ENCODE peak calls at places on chromosomes 1 and 21, in five cellular contexts. I, F, A, G and C are unnamed samples.

GRCh38 chr1:5365751-5366150 is 626.5 kb downstream of the NPHP4 start:
- DNase-seq in G (no peak), I (no peak), A (no peak), F (no peak), C (no peak)

GRCh38 chr21:14545906-14546480 is at the start of gene SAMSN1:
- DNase-seq in I (no peak), F (no peak), A (no peak), G (peak), C (no peak)

GRCh38 chr1:9721606-9722377 is 70.3 kb downstream of the PIK3CD start:
- DNase-seq in A (no peak), F (no peak), I (peak), G (peak), C (no peak)

GRCh38 chr21:37855568-37856391 is 60.5 kb downstream of the KCNJ6 start:
- DNase-seq in F (peak), G (no peak), A (peak), I (no peak), C (peak)

GRCh38 chr1:214229736-214230135 is 51.2 kb upstream of the SMYD2 start:
- DNase-seq in F (no peak), A (no peak), G (no peak), I (no peak), C (no peak)

GRCh38 chr1:246297314-246298273 is 209.5 kb downstream of the SMYD3 start:
- DNase-seq in I (no peak), A (no peak), F (peak), G (no peak), C (no peak)

GRCh38 chr1:42046772-42047552 is 106.2 kb upstream of the GUCA2B start:
- DNase-seq in G (no peak), A (peak), F (no peak), I (no peak), C (no peak)

GRCh38 chr1:25135903-25136302 is 96.4 kb downstream of the SYF2 start:
- DNase-seq in A (no peak), G (peak), I (no peak), F (no peak), C (no peak)

GRCh38 chr1:189027509-189027908 is 1450.2 kb downstream of the BRINP3 start:
- DNase-seq in A (no peak), I (no peak), F (no peak), G (no peak), C (no peak)

GRCh38 chr1:64983110-64983509 is 16.8 kb upstream of the JAK1 start:
- DNase-seq in I (peak), F (peak), G (no peak), A (peak), C (peak)

GRCh38 chr1:25051504-25051903 is 121.4 kb upstream of the RUNX3 start:
- DNase-seq in A (no peak), I (no peak), G (no peak), F (no peak), C (no peak)

GRCh38 chr1:154434346-154435075 is 29.4 kb downstream of the IL6R start:
- DNase-seq in F (no peak), A (peak), G (no peak), I (no peak), C (no peak)

GRCh38 chr1:209912306-209912705 is 25.7 kb upstream of the SYT14 start:
- DNase-seq in G (no peak), A (no peak), F (no peak), I (no peak), C (no peak)

GRCh38 chr1:244952940-244953339 is 88.6 kb upstream of the HNRNPU start:
- DNase-seq in I (no peak), G (peak), F (no peak), A (no peak), C (no peak)

GRCh38 chr1:43634729-43635128 is 15.2 kb upstream of the KDM4A start:
- DNase-seq in F (no peak), A (peak), G (no peak), I (no peak), C (no peak)

GRCh38 chr1:175277778-175278177 is 85.2 kb upstream of the KIAA0040 start:
- DNase-seq in G (no peak), F (no peak), A (no peak), I (no peak), C (no peak)

GRCh38 chr1:87325982-87326738 is 2.5 kb upstream of the LMO4 start:
- DNase-seq in F (peak), A (peak), G (peak), I (peak), C (peak)

GRCh38 chr1:171055966-171056643 is 34.6 kb upstream of the FMO3 start:
- DNase-seq in I (no peak), A (no peak), G (no peak), F (no peak), C (no peak)

GRCh38 chr1:42177551-42177981 is 13.0 kb upstream of the GUCA2A start:
- DNase-seq in G (no peak), I (no peak), A (peak), F (peak), C (peak)

GRCh38 chr1:239819075-239819474 is 272.6 kb upstream of the FMN2 start:
- DNase-seq in A (no peak), G (peak), F (no peak), I (no peak), C (no peak)

GRCh38 chr1:179995576-179995975 is 41.0 kb downstream of the CEP350 start:
- DNase-seq in A (peak), G (no peak), I (no peak), F (no peak), C (no peak)

GRCh38 chr1:172398193-172398592 is 22.3 kb upstream of the C1orf105 start:
- DNase-seq in G (no peak), F (peak), A (peak), I (no peak), C (peak)

GRCh38 chr1:238681021-238681420 is 705.3 kb upstream of the CHRM3 start:
- DNase-seq in I (no peak), F (peak), A (peak), G (no peak), C (peak)

GRCh38 chr21:15804247-15804985 is 74.6 kb downstream of the USP25 start:
- DNase-seq in G (peak), A (no peak), I (no peak), F (no peak), C (no peak)

GRCh38 chr1:28553229-28553930 is 495 bp downstream of the TRNAU1AP start:
- DNase-seq in I (peak), A (peak), G (peak), F (peak), C (peak)

GRCh38 chr1:50582346-50582745 is 159.1 kb upstream of the DMRTA2 start:
- DNase-seq in A (no peak), G (no peak), I (no peak), F (no peak), C (no peak)
- TF ChIP-seq CTCF in A (no peak), G (no peak), I (no peak), F (no peak), C (no peak)

GRCh38 chr1:1346501-1346890 is 2.7 kb downstream of the DVL1 start:
- DNase-seq in F (no peak), G (no peak), I (no peak), A (no peak), C (no peak)
- H3K4me3 ChIP-seq in F (no peak), G (no peak), I (no peak), A (no peak), C (no peak)

DNA sequence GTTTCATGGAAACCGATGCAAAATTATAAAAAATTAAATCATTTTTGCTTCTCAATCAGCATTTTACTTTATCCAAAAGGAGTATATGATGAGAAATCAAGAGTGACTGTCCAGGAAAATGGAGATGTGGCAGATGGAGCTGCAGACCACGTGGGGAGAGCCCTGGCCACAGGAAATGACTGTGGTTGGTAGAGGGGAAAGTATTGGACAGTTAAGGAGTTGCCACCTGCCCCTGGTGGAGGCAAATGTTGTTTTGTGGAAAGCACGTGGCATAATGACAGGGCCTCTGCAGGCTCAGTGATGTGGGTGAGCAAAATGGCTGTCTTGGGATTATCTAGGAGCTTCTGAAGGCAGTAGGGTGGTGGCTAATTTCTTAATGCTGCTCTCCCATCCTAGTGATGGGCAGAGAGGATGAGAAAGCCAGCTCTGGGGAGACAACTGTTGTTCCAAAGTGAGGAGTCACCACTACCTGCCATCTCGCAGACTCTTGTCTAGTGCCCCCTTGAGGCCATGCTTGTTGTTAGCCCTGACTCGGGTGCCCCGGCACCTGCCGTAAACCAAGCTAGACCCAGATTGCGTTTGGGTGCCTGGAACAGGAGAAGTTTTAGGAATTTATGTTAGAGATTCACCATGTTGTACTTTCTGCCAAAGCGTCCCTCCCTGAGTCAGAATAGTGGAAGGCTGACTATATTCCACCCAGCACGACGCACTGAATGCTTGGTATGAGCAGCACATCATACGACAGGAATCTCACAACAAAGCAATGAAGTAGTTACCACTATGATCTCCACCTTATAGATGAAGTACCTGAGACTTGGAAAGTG is 144.0 kb downstream of the ROR1 start:
- DNase-seq in G (peak), A (no peak), I (no peak), F (peak), C (no peak)
- TF ChIP-seq CTCF in G (peak), A (peak), I (peak), F (peak), C (peak)

GRCh38 chr1:66933887-66934700 is 9.3 kb downstream of the MIER1 start:
- DNase-seq in F (no peak), G (no peak), I (no peak), A (no peak), C (no peak)
- H3K4me3 ChIP-seq in F (no peak), G (peak), I (no peak), A (peak), C (no peak)

GRCh38 chr1:230577537-230577936 is 64.7 kb upstream of the COG2 start:
- DNase-seq in I (no peak), G (no peak), F (no peak), A (no peak), C (no peak)

GRCh38 chr1:230578621-230579020 is 63.7 kb upstream of the COG2 start:
- DNase-seq in A (no peak), G (no peak), F (no peak), I (no peak), C (no peak)

GRCh38 chr1:230584660-230585059 is 57.6 kb upstream of the COG2 start:
- DNase-seq in F (no peak), A (no peak), I (no peak), G (no peak), C (no peak)

GRCh38 chr1:230587056-230587455 is 55.2 kb upstream of the COG2 start:
- DNase-seq in F (no peak), I (no peak), A (no peak), G (no peak), C (no peak)

DNA sequence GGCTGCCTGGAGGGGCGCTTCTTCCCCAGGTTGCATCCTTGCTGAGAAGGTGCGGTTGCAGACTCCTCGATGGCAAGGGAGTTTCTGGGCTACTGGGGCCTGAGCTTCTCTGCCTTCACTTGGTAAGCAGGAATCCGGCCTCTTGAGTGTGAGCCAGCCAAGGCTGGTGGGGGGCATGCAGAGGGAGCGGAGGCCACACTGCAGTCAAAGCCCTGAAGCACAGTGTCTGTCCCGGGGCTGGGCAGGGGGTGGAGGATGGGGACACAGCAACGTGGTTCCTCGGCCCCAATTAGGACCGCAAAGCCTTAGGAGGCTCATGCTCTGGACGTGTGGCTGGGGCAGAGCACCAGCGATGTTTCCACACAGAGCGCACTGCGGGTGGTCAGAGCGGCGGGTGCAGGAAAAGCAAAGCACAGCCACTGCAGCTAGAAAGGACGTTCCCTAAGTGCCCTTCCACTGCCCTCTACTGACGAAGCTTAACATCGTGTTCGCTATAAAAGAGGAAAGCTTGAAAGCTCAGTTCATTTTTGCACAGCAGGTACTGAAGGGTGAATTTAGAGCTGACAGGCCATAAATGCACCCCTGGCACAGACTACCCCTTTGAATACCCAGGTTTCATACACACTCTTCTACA is 60.7 kb upstream of the COG2 start:
- DNase-seq in A (no peak), F (no peak), I (no peak), G (peak), C (no peak)
- TF ChIP-seq CTCF in A (peak), F (no peak), I (no peak), G (peak), C (no peak)

DNA sequence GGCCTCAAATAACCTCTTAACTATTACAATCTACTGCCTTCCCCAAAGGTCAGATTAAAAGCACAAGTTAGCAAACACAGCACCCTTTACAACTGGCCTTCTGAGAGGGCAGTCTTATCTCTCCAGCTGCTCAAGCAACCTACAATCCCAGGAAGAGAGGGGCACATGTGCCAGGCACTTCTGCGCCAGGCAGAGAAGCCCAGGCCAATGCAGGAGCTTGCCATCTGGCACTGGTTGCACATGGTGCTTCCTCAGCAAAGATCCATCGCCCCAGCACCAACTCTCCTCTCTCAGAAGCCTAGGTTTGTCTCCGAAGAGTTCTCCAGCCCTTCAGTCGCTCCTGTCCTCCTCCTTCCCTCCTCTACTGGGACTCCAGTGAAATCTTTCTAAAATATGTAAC is 2.5 kb downstream of the STK40 start:
- DNase-seq in F (no peak), G (no peak), A (no peak), I (no peak), C (no peak)
- H3K4me3 ChIP-seq in F (no peak), G (no peak), A (no peak), I (no peak), C (no peak)

GRCh38 chr1:18599096-18599495 is 31.6 kb upstream of the PAX7 start:
- DNase-seq in A (no peak), I (no peak), F (no peak), G (no peak), C (no peak)

GRCh38 chr1:18599704-18600103 is 30.9 kb upstream of the PAX7 start:
- DNase-seq in A (no peak), I (no peak), F (no peak), G (no peak), C (no peak)

GRCh38 chr1:18603212-18603852 is 27.3 kb upstream of the PAX7 start:
- DNase-seq in F (no peak), G (no peak), I (no peak), A (no peak), C (no peak)

GRCh38 chr1:18606443-18607288 is 24.0 kb upstream of the PAX7 start:
- DNase-seq in I (no peak), F (no peak), G (no peak), A (no peak), C (no peak)

DNA sequence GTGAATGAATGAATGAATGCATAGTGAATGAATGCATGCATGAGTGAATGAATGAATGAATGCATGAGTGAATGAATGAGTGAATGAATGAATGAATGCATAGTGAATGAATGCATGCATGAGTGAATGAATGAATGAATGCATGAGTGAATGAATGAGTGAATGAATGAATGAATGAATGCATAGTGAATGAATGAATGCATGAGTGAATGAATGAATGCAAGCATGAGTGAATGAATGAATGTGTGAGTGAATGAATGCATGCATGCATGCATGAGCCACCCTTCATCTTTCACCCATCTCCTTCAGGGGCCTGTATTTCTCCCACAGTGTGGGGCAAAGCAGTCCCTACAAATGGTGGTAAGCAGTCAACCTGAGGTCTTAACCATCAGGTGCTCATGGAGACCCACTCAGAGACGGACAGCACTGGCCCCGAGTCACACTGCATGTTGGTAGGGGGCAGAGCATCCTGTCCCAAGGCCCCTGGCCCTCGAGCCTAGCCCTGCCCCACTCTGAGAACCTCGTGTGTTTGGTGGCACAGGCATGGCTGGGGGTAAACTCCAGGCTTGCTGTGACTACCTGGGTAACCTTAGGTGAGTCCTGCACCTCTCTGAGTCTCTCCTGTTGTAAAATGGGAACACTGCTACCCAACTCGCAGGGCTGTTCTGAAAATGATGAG is 28.0 kb upstream of the PAX7 start:
- DNase-seq in F (no peak), G (no peak), I (no peak), A (no peak), C (no peak)
- TF ChIP-seq CTCF in F (no peak), G (no peak), I (no peak), A (no peak), C (no peak)

GRCh38 chr1:46490603-46491499 is 1.2 kb downstream of the DMBX1 start:
- DNase-seq in A (no peak), F (no peak), I (no peak), G (no peak), C (peak)
- H3K4me3 ChIP-seq in A (no peak), F (no peak), I (no peak), G (no peak), C (no peak)

GRCh38 chr1:204826970-204827369 is 43.7 kb upstream of the NFASC start:
- DNase-seq in A (peak), I (peak), G (peak), F (no peak), C (no peak)
- TF ChIP-seq CTCF in A (peak), I (no peak), G (peak), F (no peak), C (no peak)

DNA sequence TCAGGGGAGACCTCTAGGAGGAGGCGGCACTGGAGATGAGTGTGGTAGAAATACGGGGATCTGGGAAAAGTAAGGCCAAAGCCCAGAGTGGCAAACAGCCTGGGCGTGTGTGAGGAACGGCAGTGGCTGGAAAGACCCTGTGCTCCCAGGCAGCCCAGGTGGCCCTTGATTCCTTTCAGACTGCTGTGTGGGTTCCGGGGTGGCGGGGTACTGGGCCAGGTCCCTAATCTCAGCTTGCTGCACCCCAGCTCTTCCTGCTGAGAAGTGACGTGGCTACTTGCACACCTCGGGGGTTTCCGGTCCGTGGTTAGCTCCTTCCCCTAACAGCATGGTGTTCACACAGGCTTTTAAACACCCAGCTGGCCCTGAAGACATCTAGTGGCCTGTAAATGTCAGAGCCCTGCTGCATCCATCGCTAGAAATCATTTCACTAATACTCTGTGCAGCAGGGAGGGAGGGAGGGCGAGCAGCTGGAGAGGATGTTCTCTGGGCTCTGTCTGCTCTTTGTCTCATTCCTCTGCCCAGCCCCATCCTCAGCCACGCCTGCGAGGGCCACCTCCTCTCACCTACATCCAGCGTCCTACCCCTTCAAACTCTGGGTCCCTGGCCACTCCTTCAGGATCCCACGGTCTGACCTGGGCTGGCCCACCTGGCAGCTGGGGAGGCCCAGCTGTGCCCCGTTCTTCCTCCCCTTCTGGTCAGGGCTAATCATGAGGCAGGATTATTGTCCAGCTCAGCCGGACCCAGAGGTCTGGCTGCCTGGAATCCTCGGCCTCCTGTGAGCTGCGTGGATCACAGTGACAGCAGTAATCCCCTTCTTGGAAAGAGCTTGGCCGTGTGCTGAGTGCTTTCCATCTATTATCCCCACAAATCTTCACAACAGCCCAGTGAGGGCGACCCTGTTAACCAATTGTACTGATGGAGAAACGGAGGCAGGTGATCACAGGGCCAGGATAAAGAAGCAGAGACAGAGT is 7.2 kb downstream of the ZDHHC18 start:
- DNase-seq in I (no peak), F (no peak), G (peak), A (no peak), C (no peak)
- H3K4me3 ChIP-seq in I (no peak), F (no peak), G (no peak), A (no peak), C (no peak)